ENCODE peak calls at places on chromosomes 11 and 22, in nine cellular contexts. S is cardiac muscle cell, C is mammary epithelial cell, B is SK-N-SH, Z is Peyer's patch, R is body of pancreas, Q is left lung, E is pancreas, J is fibroblast of lung. K is an unnamed sample.

GRCh38 chr11:60842688-60843605 is 1.0 kb downstream of the CCDC86 start:
- DNase-seq in S (no peak), C (no peak), B (no peak), Z (no peak), R (no peak), Q (no peak), E (no peak), J (no peak), K (no peak)

GRCh38 chr11:115643491-115643995 is 139.3 kb upstream of the CADM1 start:
- DNase-seq in S (no peak), C (no peak), B (no peak), Z (no peak), R (no peak), Q (no peak), E (no peak), J (no peak), K (no peak)

GRCh38 chr11:96311120-96311568 is 31.9 kb downstream of the MAML2 start:
- DNase-seq in S (no peak), C (peak; percentile 52), B (no peak), Z (no peak), R (no peak), Q (no peak), E (no peak), J (peak; percentile 85), K (no peak)

GRCh38 chr11:2673871-2674471 is 25.8 kb downstream of the KCNQ1OT1 start:
- DNase-seq in S (no peak), C (no peak), B (no peak), Z (peak; percentile 27), R (peak; percentile 26), Q (no peak), E (no peak), J (peak; percentile 32), K (no peak)

GRCh38 chr11:109423114-109423859 is 1.3 kb downstream of the C11orf87 start:
- DNase-seq in S (peak; percentile 13), C (peak; percentile 20), B (peak; percentile 70), Z (no peak), R (no peak), Q (peak; percentile 71), E (no peak), J (peak; percentile 49), K (peak; percentile 62)

GRCh38 chr11:45405916-45406670 is 120.0 kb upstream of the SYT13 start:
- DNase-seq in S (no peak), C (no peak), B (no peak), Z (no peak), R (no peak), Q (no peak), E (no peak), J (no peak), K (peak; percentile 37)

GRCh38 chr11:128422576-128423370 is 164.6 kb downstream of the ETS1 start:
- DNase-seq in S (no peak), C (no peak), B (peak; percentile 84), Z (peak; percentile 75), R (peak; percentile 63), Q (no peak), E (peak; percentile 33), J (no peak), K (no peak)

GRCh38 chr11:9851366-9851765 is 187.5 kb downstream of the SWAP70 start:
- DNase-seq in S (no peak), C (peak; percentile 58), B (no peak), Z (no peak), R (no peak), Q (no peak), E (no peak), J (peak; percentile 65), K (no peak)

GRCh38 chr22:21064917-21065864 is 19.4 kb downstream of the LRRC74B start:
- DNase-seq in S (no peak), C (no peak), B (no peak), Z (no peak), R (no peak), Q (no peak), E (no peak), J (no peak), K (no peak)

GRCh38 chr22:24492391-24492790 is 2.7 kb upstream of the UPB1 start:
- DNase-seq in S (no peak), C (no peak), B (no peak), Z (no peak), R (no peak), Q (no peak), E (no peak), J (no peak), K (no peak)

GRCh38 chr11:129394709-129395108 is 19.1 kb downstream of the BARX2 start:
- DNase-seq in S (no peak), C (no peak), B (no peak), Z (no peak), R (no peak), Q (no peak), E (no peak), J (no peak), K (no peak)

GRCh38 chr22:41902932-41903421 is 11.9 kb downstream of the SHISA8 start:
- DNase-seq in S (no peak), C (no peak), B (no peak), Z (no peak), R (peak; percentile 22), Q (peak; percentile 65), E (no peak), J (no peak), K (no peak)

GRCh38 chr11:115618428-115618827 is 114.2 kb upstream of the CADM1 start:
- DNase-seq in S (no peak), C (peak; percentile 64), B (no peak), Z (no peak), R (no peak), Q (no peak), E (no peak), J (peak; percentile 42), K (no peak)

GRCh38 chr11:120714448-120714847 is 202.9 kb downstream of the GRIK4 start:
- DNase-seq in S (no peak), C (no peak), B (no peak), Z (no peak), R (no peak), Q (no peak), E (no peak), J (no peak), K (no peak)

GRCh38 chr22:47100646-47101045 is 338.2 kb downstream of the TBC1D22A start:
- DNase-seq in S (no peak), C (no peak), B (no peak), Z (no peak), R (no peak), Q (no peak), E (no peak), J (peak; percentile 22), K (no peak)

GRCh38 chr11:134654161-134654915 is 242.3 kb upstream of the B3GAT1 start:
- DNase-seq in S (no peak), C (no peak), B (no peak), Z (peak; percentile 42), R (no peak), Q (no peak), E (no peak), J (no peak), K (peak; percentile 33)

GRCh38 chr11:2807801-2808241 is 77.8 kb downstream of the CDKN1C start:
- DNase-seq in S (no peak), C (no peak), B (no peak), Z (peak; percentile 41), R (peak; percentile 2), Q (peak; percentile 64), E (peak; percentile 3), J (no peak), K (peak; percentile 58)

GRCh38 chr11:111450480-111451320 is 61.5 kb downstream of the BTG4 start:
- DNase-seq in S (no peak), C (no peak), B (no peak), Z (no peak), R (no peak), Q (no peak), E (no peak), J (peak; percentile 32), K (no peak)

GRCh38 chr11:128819198-128819597 is 47.9 kb downstream of the KCNJ1 start:
- DNase-seq in S (no peak), C (no peak), B (no peak), Z (no peak), R (no peak), Q (no peak), E (no peak), J (no peak), K (no peak)

GRCh38 chr22:28025333-28025732 is 106.3 kb upstream of the PITPNB start:
- DNase-seq in S (no peak), C (no peak), B (peak; percentile 72), Z (peak; percentile 23), R (no peak), Q (no peak), E (no peak), J (no peak), K (peak; percentile 32)

GRCh38 chr11:9016916-9017642 is 13.3 kb upstream of the NRIP3 start:
- DNase-seq in S (no peak), C (no peak), B (no peak), Z (no peak), R (no peak), Q (no peak), E (no peak), J (no peak), K (no peak)

GRCh38 chr11:103851166-103851651 is 185.2 kb upstream of the DDI1 start:
- DNase-seq in S (no peak), C (peak; percentile 0), B (no peak), Z (no peak), R (peak; percentile 50), Q (no peak), E (peak; percentile 16), J (peak; percentile 79), K (no peak)

GRCh38 chr22:42316988-42317387 is 46.5 kb upstream of the TCF20 start:
- DNase-seq in S (no peak), C (peak; percentile 74), B (no peak), Z (peak; percentile 85), R (no peak), Q (no peak), E (no peak), J (peak; percentile 71), K (peak; percentile 75)

GRCh38 chr11:12517306-12517705 is 139.9 kb downstream of the PARVA start:
- DNase-seq in S (no peak), C (no peak), B (no peak), Z (no peak), R (no peak), Q (no peak), E (no peak), J (no peak), K (no peak)
- H3K36me3 ChIP-seq in S (no peaks in the 10 kb centered on the region), C (no peaks in the 10 kb centered on the region), B (peaks cover 20% of the 10 kb centered on the region), Z (no peaks in the 10 kb centered on the region), R (peaks cover 4% of the 10 kb centered on the region), Q (no peaks in the 10 kb centered on the region), E (peaks cover 19% of the 10 kb centered on the region), J (peaks cover 10% of the 10 kb centered on the region), K (no peaks in the 10 kb centered on the region)

GRCh38 chr11:26551186-26551801 is 20.8 kb downstream of the MUC15 start:
- DNase-seq in S (no peak), C (peak; percentile 6), B (no peak), Z (no peak), R (no peak), Q (no peak), E (no peak), J (peak; percentile 1), K (no peak)
- TF ChIP-seq CTCF in S (peak; percentile 50), C (peak; percentile 33), B (peak; percentile 73), Z (no peak), R (peak; percentile 15), Q (no peak), E (peak; percentile 11), J (peak; percentile 63), K (peak; percentile 32)

GRCh38 chr11:68687986-68688385 is 3.6 kb downstream of the GAL start:
- DNase-seq in S (no peak), C (no peak), B (no peak), Z (peak; percentile 17), R (no peak), Q (peak; percentile 60), E (no peak), J (no peak), K (peak; percentile 62)
- H3K36me3 ChIP-seq in S (no peaks in the 10 kb centered on the region), C (no peaks in the 10 kb centered on the region), B (no peaks in the 10 kb centered on the region), Z (no peaks in the 10 kb centered on the region), R (no peaks in the 10 kb centered on the region), Q (no peaks in the 10 kb centered on the region), E (no peaks in the 10 kb centered on the region), J (no peaks in the 10 kb centered on the region), K (no peaks in the 10 kb centered on the region)

GRCh38 chr22:45816771-45817170 is 145.1 kb downstream of the ATXN10 start:
- DNase-seq in S (no peak), C (no peak), B (no peak), Z (no peak), R (no peak), Q (no peak), E (no peak), J (no peak), K (no peak)
- TF ChIP-seq CTCF in S (no peak), C (no peak), B (no peak), Z (no peak), R (no peak), Q (no peak), E (no peak), J (no peak), K (no peak)

K was measured in upper lobe of right lung.